ENCODE peak calls at places on chromosomes 3 and 15, in ten cellular contexts. One of them, this sample, is unnamed.
A peak's percentile ranks its signal among the peaks of the same experiment; 100 is the strongest.

GRCh38 chr15:100194955-100195354 is 146.8 kb downstream of the ADAMTS17 start:
- DNase-seq in endothelial cell: no peak
- DNase-seq in HEK293T: no peak
- DNase-seq in ovary: no peak
- DNase-seq in NT2/D1: no peak
- DNase-seq in Kasumi-1: no peak
- DNase-seq in mesothelial cell of epicardium: no peak
- DNase-seq in stimulated activated CD8-positive, alpha-beta memory T cell treated with anti-CD3 and anti-CD28 coated beads, Interleukin-15, amount 100 ng/mL, for 24 hours: no peak
- DNase-seq in cardiac muscle cell: no peak
- DNase-seq in AG10803: no peak
- DNase-seq in this sample: no peak

GRCh38 chr15:34271493-34271892 is 46.7 kb downstream of the EMC4 start:
- DNase-seq in cardiac muscle cell: no peak
- DNase-seq in Kasumi-1: no peak
- DNase-seq in stimulated activated CD8-positive, alpha-beta memory T cell treated with anti-CD3 and anti-CD28 coated beads, Interleukin-15, amount 100 ng/mL, for 24 hours: no peak
- DNase-seq in HEK293T: no peak
- DNase-seq in mesothelial cell of epicardium: no peak
- DNase-seq in NT2/D1: no peak
- DNase-seq in endothelial cell: no peak
- DNase-seq in AG10803: peak; percentile 70
- DNase-seq in ovary: no peak
- DNase-seq in this sample: no peak

GRCh38 chr3:30894521-30895289 is at the start of gene GADL1:
- DNase-seq in AG10803: peak; percentile 17
- DNase-seq in ovary: peak; percentile 27
- DNase-seq in cardiac muscle cell: peak; percentile 77
- DNase-seq in HEK293T: peak; percentile 46
- DNase-seq in NT2/D1: peak; percentile 11
- DNase-seq in mesothelial cell of epicardium: peak; percentile 68
- DNase-seq in Kasumi-1: peak; percentile 13
- DNase-seq in stimulated activated CD8-positive, alpha-beta memory T cell treated with anti-CD3 and anti-CD28 coated beads, Interleukin-15, amount 100 ng/mL, for 24 hours: no peak
- DNase-seq in endothelial cell: peak; percentile 38
- DNase-seq in this sample: peak; percentile 61

GRCh38 chr15:49619226-49619625 is 1.4 kb downstream of the FAM227B start:
- DNase-seq in stimulated activated CD8-positive, alpha-beta memory T cell treated with anti-CD3 and anti-CD28 coated beads, Interleukin-15, amount 100 ng/mL, for 24 hours: no peak
- DNase-seq in ovary: no peak
- DNase-seq in endothelial cell: no peak
- DNase-seq in AG10803: no peak
- DNase-seq in HEK293T: no peak
- DNase-seq in cardiac muscle cell: no peak
- DNase-seq in NT2/D1: no peak
- DNase-seq in mesothelial cell of epicardium: no peak
- DNase-seq in Kasumi-1: no peak
- DNase-seq in this sample: no peak

GRCh38 chr3:127448671-127449070 is 141.9 kb downstream of the TPRA1 start:
- DNase-seq in endothelial cell: no peak
- DNase-seq in ovary: no peak
- DNase-seq in NT2/D1: no peak
- DNase-seq in AG10803: no peak
- DNase-seq in mesothelial cell of epicardium: no peak
- DNase-seq in Kasumi-1: no peak
- DNase-seq in cardiac muscle cell: no peak
- DNase-seq in stimulated activated CD8-positive, alpha-beta memory T cell treated with anti-CD3 and anti-CD28 coated beads, Interleukin-15, amount 100 ng/mL, for 24 hours: no peak
- DNase-seq in HEK293T: no peak
- DNase-seq in this sample: no peak

GRCh38 chr3:185549111-185549510 is 3.3 kb downstream of the LIPH start:
- DNase-seq in endothelial cell: no peak
- DNase-seq in stimulated activated CD8-positive, alpha-beta memory T cell treated with anti-CD3 and anti-CD28 coated beads, Interleukin-15, amount 100 ng/mL, for 24 hours: no peak
- DNase-seq in NT2/D1: no peak
- DNase-seq in AG10803: peak; percentile 99
- DNase-seq in HEK293T: no peak
- DNase-seq in ovary: no peak
- DNase-seq in Kasumi-1: no peak
- DNase-seq in cardiac muscle cell: no peak
- DNase-seq in mesothelial cell of epicardium: no peak
- DNase-seq in this sample: no peak

GRCh38 chr3:106337116-106337515 is 468.3 kb upstream of the CBLB start:
- DNase-seq in Kasumi-1: no peak
- DNase-seq in stimulated activated CD8-positive, alpha-beta memory T cell treated with anti-CD3 and anti-CD28 coated beads, Interleukin-15, amount 100 ng/mL, for 24 hours: no peak
- DNase-seq in AG10803: peak; percentile 45
- DNase-seq in NT2/D1: no peak
- DNase-seq in ovary: no peak
- DNase-seq in mesothelial cell of epicardium: no peak
- DNase-seq in HEK293T: no peak
- DNase-seq in cardiac muscle cell: no peak
- DNase-seq in endothelial cell: no peak
- DNase-seq in this sample: no peak

GRCh38 chr3:127618891-127619290 is 10.1 kb upstream of the PODXL2 start:
- DNase-seq in stimulated activated CD8-positive, alpha-beta memory T cell treated with anti-CD3 and anti-CD28 coated beads, Interleukin-15, amount 100 ng/mL, for 24 hours: no peak
- DNase-seq in ovary: no peak
- DNase-seq in AG10803: no peak
- DNase-seq in mesothelial cell of epicardium: no peak
- DNase-seq in Kasumi-1: no peak
- DNase-seq in cardiac muscle cell: no peak
- DNase-seq in endothelial cell: no peak
- DNase-seq in HEK293T: no peak
- DNase-seq in NT2/D1: no peak
- DNase-seq in this sample: no peak

GRCh38 chr15:67531379-67532059 is 10.6 kb downstream of the C15orf61 start:
- DNase-seq in Kasumi-1: no peak
- DNase-seq in cardiac muscle cell: no peak
- DNase-seq in endothelial cell: no peak
- DNase-seq in stimulated activated CD8-positive, alpha-beta memory T cell treated with anti-CD3 and anti-CD28 coated beads, Interleukin-15, amount 100 ng/mL, for 24 hours: no peak
- DNase-seq in AG10803: peak; percentile 68
- DNase-seq in HEK293T: no peak
- DNase-seq in NT2/D1: no peak
- DNase-seq in ovary: no peak
- DNase-seq in mesothelial cell of epicardium: no peak
- DNase-seq in this sample: no peak

GRCh38 chr3:61841111-61841845 is 279.9 kb downstream of the PTPRG start:
- DNase-seq in HEK293T: no peak
- DNase-seq in ovary: no peak
- DNase-seq in Kasumi-1: no peak
- DNase-seq in NT2/D1: no peak
- DNase-seq in AG10803: no peak
- DNase-seq in cardiac muscle cell: no peak
- DNase-seq in stimulated activated CD8-positive, alpha-beta memory T cell treated with anti-CD3 and anti-CD28 coated beads, Interleukin-15, amount 100 ng/mL, for 24 hours: no peak
- DNase-seq in endothelial cell: no peak
- DNase-seq in mesothelial cell of epicardium: no peak
- DNase-seq in this sample: no peak

GRCh38 chr15:46460426-46460825 is 825.6 kb downstream of the SQOR start:
- DNase-seq in NT2/D1: no peak
- DNase-seq in HEK293T: no peak
- DNase-seq in AG10803: no peak
- DNase-seq in ovary: no peak
- DNase-seq in cardiac muscle cell: no peak
- DNase-seq in mesothelial cell of epicardium: no peak
- DNase-seq in endothelial cell: no peak
- DNase-seq in stimulated activated CD8-positive, alpha-beta memory T cell treated with anti-CD3 and anti-CD28 coated beads, Interleukin-15, amount 100 ng/mL, for 24 hours: no peak
- DNase-seq in Kasumi-1: no peak
- DNase-seq in this sample: no peak

GRCh38 chr15:92647467-92648163 is 8.0 kb downstream of the FAM174B start:
- DNase-seq in ovary: no peak
- DNase-seq in cardiac muscle cell: no peak
- DNase-seq in AG10803: no peak
- DNase-seq in stimulated activated CD8-positive, alpha-beta memory T cell treated with anti-CD3 and anti-CD28 coated beads, Interleukin-15, amount 100 ng/mL, for 24 hours: no peak
- DNase-seq in Kasumi-1: no peak
- DNase-seq in HEK293T: no peak
- DNase-seq in mesothelial cell of epicardium: no peak
- DNase-seq in NT2/D1: peak; percentile 86
- DNase-seq in endothelial cell: no peak
- DNase-seq in this sample: no peak